ENCODE peak calls at places on chromosomes 11 and 22, in five cellular contexts. F is activated naive CD8-positive, alpha-beta T cell treated with anti-CD3 and anti-CD28 coated beads, Interleukin-2, amount 50 U/mL, for 24 hours; O is fibroblast of lung; G is AG09319; Z is transverse colon. B is an unnamed sample.

GRCh38 chr11:107928767-107929507 is 689 bp downstream of the RAB39A start:
- DNase-seq in F (peak), O (no peak), G (no peak), Z (peak), B (peak)

GRCh38 chr11:67626970-67627369 is 2.8 kb downstream of the NUDT8 start:
- DNase-seq in F (no peak), O (no peak), G (no peak), Z (no peak), B (no peak)

GRCh38 chr11:126352163-126352562 is 3.3 kb upstream of the ST3GAL4 start:
- DNase-seq in F (no peak), O (no peak), G (no peak), Z (no peak), B (no peak)

GRCh38 chr11:27212248-27212780 is 150.7 kb downstream of the CCDC34 start:
- DNase-seq in F (no peak), O (no peak), G (no peak), Z (no peak), B (no peak)

GRCh38 chr11:1121343-1122331 is 36.1 kb upstream of the MUC5AC start:
- DNase-seq in F (no peak), O (no peak), G (no peak), Z (peak), B (no peak)

GRCh38 chr22:27100789-27101188 is 443.4 kb downstream of the MIAT start:
- DNase-seq in F (no peak), O (no peak), G (no peak), Z (no peak), B (peak)

GRCh38 chr11:74135516-74135840 is 35.3 kb downstream of the C2CD3 start:
- DNase-seq in F (no peak), O (no peak), G (no peak), Z (no peak), B (no peak)

GRCh38 chr22:20020533-20021195 is at the start of gene TANGO2:
- DNase-seq in F (peak), O (peak), G (peak), Z (peak), B (peak)

GRCh38 chr11:102390667-102391449 is 43.8 kb downstream of the BIRC2 start:
- DNase-seq in F (peak), O (peak), G (peak), Z (peak), B (peak)

GRCh38 chr11:86800076-86800955 is at the start of gene PRSS23:
- DNase-seq in F (peak), O (peak), G (peak), Z (peak), B (peak)

GRCh38 chr11:19946681-19947080 is 213.6 kb downstream of the DBX1 start:
- DNase-seq in F (no peak), O (no peak), G (no peak), Z (no peak), B (no peak)

GRCh38 chr11:120337133-120337895 is 1.1 kb downstream of the ARHGEF12 start:
- DNase-seq in F (peak), O (peak), G (no peak), Z (peak), B (peak)

GRCh38 chr22:26610072-26610958 is 7.5 kb downstream of the CRYBB1 start:
- DNase-seq in F (peak), O (peak), G (peak), Z (peak), B (no peak)

GRCh38 chr11:72293910-72294533 is 50.0 kb upstream of the PHOX2A start:
- DNase-seq in F (no peak), O (no peak), G (no peak), Z (no peak), B (no peak)

GRCh38 chr11:84313830-84314359 is 1027.7 kb upstream of the CCDC90B start:
- DNase-seq in F (no peak), O (peak), G (no peak), Z (no peak), B (no peak)

GRCh38 chr11:65185869-65186341 is 4.2 kb downstream of the CAPN1 start:
- DNase-seq in F (no peak), O (no peak), G (no peak), Z (no peak), B (no peak)

GRCh38 chr22:29251981-29252978 is 15.5 kb downstream of the RHBDD3 start:
- DNase-seq in F (no peak), O (no peak), G (no peak), Z (no peak), B (no peak)

GRCh38 chr11:33564856-33565453 is 135.7 kb downstream of the C11orf91 start:
- DNase-seq in F (no peak), O (no peak), G (no peak), Z (no peak), B (no peak)

GRCh38 chr22:46012881-46013281 is 35.9 kb upstream of the WNT7B start:
- DNase-seq in F (no peak), O (no peak), G (no peak), Z (no peak), B (no peak)

GRCh38 chr11:117538731-117539130 is 211.1 kb downstream of the CEP164 start:
- DNase-seq in F (no peak), O (no peak), G (no peak), Z (no peak), B (no peak)